ENCODE peak calls at places on chromosomes 13 and 19, in four cellular contexts. K is NK-92 treated with Interleukin-12 subunit alpha and Interleukin-12 subunit beta, amount 100 ng/mL, for 24 hours; U is astrocyte of the hippocampus; O is GM23338. V is an unnamed sample.

GRCh38 chr19:35248310-35249145 is at the start of gene LSR:
- DNase-seq in O (peak; percentile 98), U (no peak), K (no peak), V (no peak)

GRCh38 chr19:51181913-51182419 is 39.9 kb downstream of the SIGLEC7 start:
- DNase-seq in O (peak; percentile 93), K (no peak), U (no peak), V (no peak)

GRCh38 chr13:43963726-43964125 is 84.0 kb downstream of the LACC1 start:
- DNase-seq in K (no peak), O (peak; percentile 35), U (no peak), V (no peak)

GRCh38 chr19:5851302-5851701 is at the start of gene FUT3:
- DNase-seq in U (no peak), K (no peak), O (no peak), V (no peak)

GRCh38 chr19:45475537-45476348 is 7.9 kb downstream of the FOSB start:
- DNase-seq in U (peak; percentile 62), O (no peak), K (no peak), V (peak; percentile 61)

GRCh38 chr19:40550951-40551350 is 25.7 kb upstream of the SHKBP1 start:
- DNase-seq in O (peak; percentile 39), U (no peak), K (no peak), V (no peak)

GRCh38 chr19:15291666-15292065 is 40.7 kb downstream of the BRD4 start:
- DNase-seq in K (no peak), O (no peak), U (no peak), V (no peak)

GRCh38 chr13:74930402-74931165 is 551.4 kb downstream of the TBC1D4 start:
- DNase-seq in K (no peak), O (no peak), U (peak; percentile 25), V (peak; percentile 72)

GRCh38 chr19:38263696-38264485 is 482 bp upstream of the SPINT2 start:
- DNase-seq in U (peak; percentile 91), K (no peak), O (peak; percentile 93), V (peak; percentile 41)

GRCh38 chr19:5002143-5002542 is 33.2 kb downstream of the KDM4B start:
- DNase-seq in K (no peak), O (no peak), U (peak; percentile 68), V (peak; percentile 66)

GRCh38 chr13:72864142-72865035 is 82.5 kb downstream of the PIBF1 start:
- DNase-seq in U (no peak), K (no peak), O (no peak), V (peak; percentile 46)

GRCh38 chr19:2381151-2381822 is 21.2 kb downstream of the TMPRSS9 start:
- DNase-seq in O (no peak), K (no peak), U (peak; percentile 43), V (peak; percentile 47)

GRCh38 chr13:21364357-21364756 is 94.7 kb downstream of the ZDHHC20 start:
- DNase-seq in U (no peak), K (no peak), O (no peak), V (no peak)

GRCh38 chr19:15464394-15465385 is at the start of gene RASAL3:
- DNase-seq in O (peak; percentile 49), U (no peak), K (peak; percentile 75), V (no peak)

GRCh38 chr13:113654591-113655357 is 3.2 kb downstream of the ATP4B start:
- DNase-seq in U (no peak), O (no peak), K (no peak), V (no peak)

GRCh38 chr19:53992815-53993214 is 1.4 kb downstream of the CACNG6 start:
- DNase-seq in O (no peak), K (no peak), U (no peak), V (no peak)

GRCh38 chr13:113138792-113139551 is 16.4 kb downstream of the F10 start:
- DNase-seq in O (no peak), U (no peak), K (no peak), V (no peak)

GRCh38 chr13:75993246-75993645 is 357.1 kb downstream of the LMO7 start:
- DNase-seq in U (no peak), K (no peak), O (no peak), V (no peak)

GRCh38 chr13:75554981-75555380 is 5.4 kb downstream of the UCHL3 start:
- DNase-seq in O (no peak), U (no peak), K (no peak), V (no peak)